ENCODE peak calls at places on chromosomes 6 and 20, in four cellular contexts. G, B, E and V are unnamed samples.
A peak's percentile ranks its signal among the peaks of the same experiment; 100 is the strongest.

GRCh38 chr6:132907915-132908314 is 93.5 kb downstream of the RPS12 start:
- DNase-seq in B (no peak), G (no peak), E (no peak), V (no peak)

GRCh38 chr6:170081556-170081955 is 209.3 kb downstream of the DLL1 start:
- DNase-seq in E (no peak), B (no peak), G (no peak), V (peak; percentile 31)

GRCh38 chr6:163170294-163170883 is 244.1 kb upstream of the QKI start:
- DNase-seq in E (no peak), G (no peak), B (no peak), V (no peak)

GRCh38 chr6:37306624-37307222 is 47.1 kb upstream of the RNF8 start:
- DNase-seq in G (no peak), E (no peak), B (no peak), V (no peak)

GRCh38 chr6:8029243-8029870 is 34.8 kb downstream of the BLOC1S5 start:
- DNase-seq in E (no peak), G (no peak), B (no peak), V (no peak)

GRCh38 chr20:63636752-63637633 is 10.1 kb upstream of the GMEB2 start:
- DNase-seq in G (no peak), E (no peak), B (no peak), V (no peak)

GRCh38 chr20:48928832-48929725 is 7.6 kb downstream of the ARFGEF2 start:
- DNase-seq in G (no peak), E (no peak), B (no peak), V (no peak)

GRCh38 chr6:71533939-71534379 is 245.3 kb downstream of the OGFRL1 start:
- DNase-seq in E (no peak), B (no peak), G (no peak), V (no peak)

GRCh38 chr6:19892250-19892649 is 55.1 kb downstream of the ID4 start:
- DNase-seq in E (no peak), B (no peak), G (no peak), V (no peak)

GRCh38 chr6:131682427-131682826 is 18.8 kb downstream of the OR2A4 start:
- DNase-seq in B (no peak), G (no peak), E (no peak), V (no peak)

GRCh38 chr20:14069796-14070195 is 74.5 kb downstream of the MACROD2 start:
- DNase-seq in G (no peak), E (no peak), B (no peak), V (no peak)

GRCh38 chr6:24664049-24664987 is 2.4 kb downstream of the TDP2 start:
- DNase-seq in G (no peak), E (no peak), B (no peak), V (no peak)

GRCh38 chr6:155301867-155302266 is 12.4 kb downstream of the TFB1M start:
- DNase-seq in G (no peak), B (no peak), E (no peak), V (no peak)

DNA sequence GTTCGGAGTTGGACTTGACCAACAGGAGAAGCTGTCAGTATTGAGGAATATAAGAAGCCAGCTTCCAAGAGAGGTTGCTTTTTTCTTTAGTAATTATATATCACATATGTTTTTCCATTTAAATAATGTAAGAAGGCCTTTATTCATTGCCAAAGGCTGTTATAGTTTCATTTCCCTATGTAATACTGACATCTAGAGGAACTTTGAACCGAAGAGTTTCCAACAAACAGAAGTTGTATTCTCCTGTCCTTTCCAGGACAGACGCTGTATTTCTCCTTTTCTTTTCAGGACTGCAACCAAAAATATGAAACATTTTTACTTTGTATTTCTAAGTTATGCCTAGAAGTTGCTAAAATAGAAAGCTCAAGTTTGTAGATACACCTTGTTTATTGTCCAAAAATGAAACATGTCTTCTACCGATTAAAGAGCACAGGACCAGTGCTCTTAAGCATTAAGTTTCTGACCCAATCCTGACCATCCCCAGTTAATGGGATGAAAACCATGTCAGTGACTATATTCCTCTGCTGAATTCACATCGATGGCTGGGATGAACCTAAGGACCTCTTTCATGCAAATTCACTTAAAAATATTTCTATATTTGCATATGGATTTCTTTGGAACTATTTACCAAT is 55.1 kb downstream of the MYLK4 start:
- DNase-seq in B (no peak), E (no peak), G (no peak), V (no peak)
- H3K27me3 ChIP-seq in B (no peaks in the 10 kb centered on the region), E (no peaks in the 10 kb centered on the region), G (no peaks in the 10 kb centered on the region), V (no peaks in the 10 kb centered on the region)

GRCh38 chr6:35183935-35184334 is 29.8 kb upstream of the SCUBE3 start:
- DNase-seq in E (no peak), B (no peak), G (no peak), V (no peak)
- H3K4me1 ChIP-seq in E (peaks cover 6% of the 10 kb centered on the region), B (peaks cover 13% of the 10 kb centered on the region), G (peaks cover 38% of the 10 kb centered on the region), V (peaks cover 8% of the 10 kb centered on the region)

GRCh38 chr20:50344232-50345071 is 153.8 kb downstream of the CEBPB start:
- DNase-seq in B (no peak), G (no peak), E (peak; percentile 16), V (no peak)
- H3K27me3 ChIP-seq in B (no peaks in the 10 kb centered on the region), G (no peaks in the 10 kb centered on the region), E (no peaks in the 10 kb centered on the region), V (no peaks in the 10 kb centered on the region)

GRCh38 chr6:137223370-137224131 is 4.4 kb upstream of the IFNGR1 start:
- DNase-seq in B (peak; percentile 57), E (no peak), G (no peak), V (peak; percentile 73)
- H3K4me1 ChIP-seq in B (peaks cover 36% of the 10 kb centered on the region), E (no peaks in the 10 kb centered on the region), G (peaks cover 21% of the 10 kb centered on the region), V (peaks cover 20% of the 10 kb centered on the region)

GRCh38 chr20:44392088-44392775 is 36.7 kb downstream of the HNF4A start:
- DNase-seq in E (no peak), B (no peak), G (no peak), V (no peak)

GRCh38 chr20:44390280-44390679 is 34.8 kb downstream of the HNF4A start:
- DNase-seq in E (no peak), G (no peak), B (no peak), V (no peak)

GRCh38 chr20:44384423-44385027 is 29.0 kb downstream of the HNF4A start:
- DNase-seq in B (peak; percentile 69), E (peak; percentile 72), G (peak; percentile 83), V (peak; percentile 94)

GRCh38 chr20:44389871-44390270 is 34.4 kb downstream of the HNF4A start:
- DNase-seq in G (no peak), E (no peak), B (no peak), V (no peak)

DNA sequence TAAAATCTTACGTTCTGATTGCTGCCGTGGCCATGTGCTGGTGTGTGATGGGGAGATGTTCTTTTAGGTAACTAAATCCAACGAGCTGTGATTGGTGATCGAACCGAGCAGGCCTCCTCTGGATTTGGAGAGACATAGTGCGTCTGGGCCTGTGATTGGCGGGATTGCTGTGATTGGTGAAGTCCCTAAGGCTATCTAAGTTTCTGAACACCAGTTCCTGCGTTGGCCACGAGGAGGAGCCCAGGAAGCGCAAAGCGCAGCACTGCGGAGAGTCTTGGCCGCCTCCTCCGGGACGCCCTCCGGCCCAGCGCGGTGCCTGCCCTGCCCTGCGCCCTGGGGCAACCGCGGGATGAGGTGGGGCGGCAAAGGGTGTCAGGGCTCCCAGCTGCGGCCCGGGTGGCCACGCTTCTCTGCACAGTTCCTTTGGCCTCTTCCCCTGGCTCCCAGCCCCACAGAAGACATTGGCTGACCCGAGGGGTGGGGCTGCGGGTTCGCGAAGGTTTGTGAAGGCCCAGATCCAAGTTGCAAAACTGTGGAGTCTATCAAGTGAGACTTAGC is 33.0 kb downstream of the HNF4A start:
- DNase-seq in B (peak; percentile 23), G (peak; percentile 68), E (peak; percentile 23), V (peak; percentile 70)
- H3K27me3 ChIP-seq in B (no peaks in the 10 kb centered on the region), G (peaks cover 27% of the 10 kb centered on the region), E (no peaks in the 10 kb centered on the region), V (no peaks in the 10 kb centered on the region)

GRCh38 chr6:32977953-32978324 is 9.5 kb downstream of the BRD2 start:
- DNase-seq in G (no peak), E (no peak), B (no peak), V (no peak)
- H3K4me1 ChIP-seq in G (peaks cover 48% of the 10 kb centered on the region), E (no peaks in the 10 kb centered on the region), B (peaks cover 18% of the 10 kb centered on the region), V (no peaks in the 10 kb centered on the region)